ENCODE peak calls at places on chromosomes 12 and 14, in seven cellular contexts. One of them, this sample, is unnamed.
A peak's percentile ranks its signal among the peaks of the same experiment; 100 is the strongest.

GRCh38 chr12:89024580-89024979 is 327.7 kb downstream of the DUSP6 start:
- DNase-seq in mammary epithelial cell: no peak
- DNase-seq in sigmoid colon: no peak
- DNase-seq in HepG2: no peak
- DNase-seq in PC-9: no peak
- DNase-seq in lung: no peak
- DNase-seq in pancreas: no peak
- DNase-seq in this sample: no peak

GRCh38 chr12:69459477-69459876 is 10.7 kb upstream of the FRS2 start:
- DNase-seq in sigmoid colon: no peak
- DNase-seq in lung: no peak
- DNase-seq in mammary epithelial cell: no peak
- DNase-seq in pancreas: no peak
- DNase-seq in HepG2: no peak
- DNase-seq in PC-9: no peak
- DNase-seq in this sample: no peak

GRCh38 chr14:22614240-22614799 is 16.2 kb downstream of the ABHD4 start:
- DNase-seq in pancreas: peak; percentile 49
- DNase-seq in mammary epithelial cell: peak; percentile 91
- DNase-seq in sigmoid colon: no peak
- DNase-seq in PC-9: peak; percentile 97
- DNase-seq in lung: no peak
- DNase-seq in HepG2: peak; percentile 83
- DNase-seq in this sample: peak; percentile 83

GRCh38 chr12:56687225-56688128 is 607 bp downstream of the PTGES3 start:
- DNase-seq in HepG2: no peak
- DNase-seq in pancreas: peak; percentile 67
- DNase-seq in lung: peak; percentile 81
- DNase-seq in mammary epithelial cell: peak; percentile 50
- DNase-seq in PC-9: no peak
- DNase-seq in sigmoid colon: peak; percentile 81
- DNase-seq in this sample: peak; percentile 27

GRCh38 chr12:59698599-59698998 is 102.8 kb downstream of the SLC16A7 start:
- DNase-seq in pancreas: no peak
- DNase-seq in sigmoid colon: no peak
- DNase-seq in HepG2: no peak
- DNase-seq in lung: no peak
- DNase-seq in PC-9: no peak
- DNase-seq in mammary epithelial cell: peak; percentile 76
- DNase-seq in this sample: peak; percentile 22

GRCh38 chr12:2813573-2814185 is 1.2 kb downstream of the ITFG2 start:
- DNase-seq in lung: peak; percentile 42
- DNase-seq in pancreas: no peak
- DNase-seq in mammary epithelial cell: peak; percentile 53
- DNase-seq in sigmoid colon: no peak
- DNase-seq in HepG2: peak; percentile 69
- DNase-seq in PC-9: peak; percentile 57
- DNase-seq in this sample: peak; percentile 69

GRCh38 chr14:87813691-87814090 is 179.3 kb downstream of the GALC start:
- DNase-seq in PC-9: no peak
- DNase-seq in mammary epithelial cell: no peak
- DNase-seq in lung: no peak
- DNase-seq in HepG2: no peak
- DNase-seq in pancreas: no peak
- DNase-seq in sigmoid colon: no peak
- DNase-seq in this sample: no peak

GRCh38 chr12:124398578-124399227 is 103.8 kb downstream of the RFLNA start:
- DNase-seq in HepG2: no peak
- DNase-seq in pancreas: no peak
- DNase-seq in PC-9: no peak
- DNase-seq in lung: no peak
- DNase-seq in sigmoid colon: peak; percentile 96
- DNase-seq in mammary epithelial cell: no peak
- DNase-seq in this sample: no peak

GRCh38 chr12:53254816-53255545 is 13.1 kb upstream of the ESPL1 start:
- DNase-seq in mammary epithelial cell: no peak
- DNase-seq in pancreas: no peak
- DNase-seq in sigmoid colon: no peak
- DNase-seq in HepG2: no peak
- DNase-seq in PC-9: no peak
- DNase-seq in lung: no peak
- DNase-seq in this sample: no peak

GRCh38 chr14:24366664-24367505 is 1.1 kb upstream of the NFATC4 start:
- DNase-seq in mammary epithelial cell: peak; percentile 75
- DNase-seq in pancreas: peak; percentile 93
- DNase-seq in HepG2: peak; percentile 92
- DNase-seq in sigmoid colon: peak; percentile 96
- DNase-seq in lung: peak; percentile 91
- DNase-seq in PC-9: peak; percentile 85
- DNase-seq in this sample: peak; percentile 90

GRCh38 chr12:95648990-95649791 is 97.9 kb upstream of the USP44 start:
- DNase-seq in pancreas: peak; percentile 40
- DNase-seq in mammary epithelial cell: peak; percentile 97
- DNase-seq in PC-9: peak; percentile 98
- DNase-seq in lung: no peak
- DNase-seq in HepG2: no peak
- DNase-seq in sigmoid colon: no peak
- DNase-seq in this sample: peak; percentile 96

GRCh38 chr12:70338531-70338930 is 27.6 kb upstream of the KCNMB4 start:
- DNase-seq in lung: no peak
- DNase-seq in pancreas: no peak
- DNase-seq in PC-9: no peak
- DNase-seq in HepG2: no peak
- DNase-seq in mammary epithelial cell: no peak
- DNase-seq in sigmoid colon: no peak
- DNase-seq in this sample: peak; percentile 83

GRCh38 chr14:50230601-50231474 is 540 bp downstream of the SOS2 start:
- DNase-seq in mammary epithelial cell: peak; percentile 85
- DNase-seq in lung: peak; percentile 42
- DNase-seq in pancreas: peak; percentile 48
- DNase-seq in PC-9: peak; percentile 68
- DNase-seq in HepG2: peak; percentile 29
- DNase-seq in sigmoid colon: peak; percentile 78
- DNase-seq in this sample: peak; percentile 90

GRCh38 chr14:34539407-34540180 is at the start of gene EAPP:
- DNase-seq in sigmoid colon: peak; percentile 99
- DNase-seq in HepG2: peak; percentile 100
- DNase-seq in mammary epithelial cell: peak; percentile 96
- DNase-seq in pancreas: peak; percentile 97
- DNase-seq in lung: peak; percentile 99
- DNase-seq in PC-9: peak; percentile 86
- DNase-seq in this sample: peak; percentile 97

GRCh38 chr14:72049462-72049861 is 117.2 kb downstream of the RGS6 start:
- DNase-seq in pancreas: no peak
- DNase-seq in PC-9: no peak
- DNase-seq in HepG2: no peak
- DNase-seq in sigmoid colon: no peak
- DNase-seq in lung: no peak
- DNase-seq in mammary epithelial cell: peak; percentile 19
- DNase-seq in this sample: peak; percentile 8

GRCh38 chr14:93072659-93073365 is 42.9 kb downstream of the ITPK1 start:
- DNase-seq in PC-9: peak; percentile 58
- DNase-seq in sigmoid colon: no peak
- DNase-seq in lung: no peak
- DNase-seq in mammary epithelial cell: no peak
- DNase-seq in HepG2: no peak
- DNase-seq in pancreas: no peak
- DNase-seq in this sample: peak; percentile 65

GRCh38 chr14:93067088-93067487 is 48.6 kb downstream of the ITPK1 start:
- DNase-seq in lung: no peak
- DNase-seq in HepG2: no peak
- DNase-seq in pancreas: no peak
- DNase-seq in mammary epithelial cell: no peak
- DNase-seq in sigmoid colon: no peak
- DNase-seq in PC-9: no peak
- DNase-seq in this sample: no peak

GRCh38 chr14:93065272-93065730 is 50.4 kb downstream of the ITPK1 start:
- DNase-seq in lung: no peak
- DNase-seq in PC-9: peak; percentile 55
- DNase-seq in mammary epithelial cell: no peak
- DNase-seq in pancreas: no peak
- DNase-seq in HepG2: no peak
- DNase-seq in sigmoid colon: no peak
- DNase-seq in this sample: no peak

GRCh38 chr14:93064411-93065271 is 51.1 kb downstream of the ITPK1 start:
- DNase-seq in HepG2: no peak
- DNase-seq in mammary epithelial cell: no peak
- DNase-seq in PC-9: no peak
- DNase-seq in sigmoid colon: peak; percentile 87
- DNase-seq in lung: no peak
- DNase-seq in pancreas: no peak
- DNase-seq in this sample: no peak

DNA sequence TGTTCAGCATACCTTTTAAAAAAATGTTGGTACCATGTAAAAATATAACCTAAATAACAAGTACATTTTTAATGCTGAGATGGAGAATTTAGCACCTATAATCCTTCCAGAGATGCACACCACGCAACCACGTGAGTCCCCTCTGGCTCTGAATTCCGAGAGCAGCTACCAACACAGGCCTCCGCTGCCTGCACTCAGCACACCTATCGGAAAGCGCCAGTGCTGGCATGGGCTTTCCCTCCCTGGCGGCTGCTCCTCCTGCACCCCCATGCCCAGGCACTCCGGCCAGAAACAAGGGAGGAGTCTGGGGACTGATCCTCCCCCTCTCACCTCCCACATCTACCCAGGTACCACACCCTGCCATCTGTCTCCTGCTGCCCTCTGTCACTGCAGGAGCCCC is 47.0 kb downstream of the ITPK1 start:
- DNase-seq in pancreas: no peak
- DNase-seq in PC-9: no peak
- DNase-seq in HepG2: no peak
- DNase-seq in sigmoid colon: no peak
- DNase-seq in mammary epithelial cell: no peak
- DNase-seq in lung: no peak
- DNase-seq in this sample: no peak
- H3K4me1 ChIP-seq in pancreas: no peaks in the 10 kb centered on the region
- H3K4me1 ChIP-seq in PC-9: peaks cover 29% of the 10 kb centered on the region
- H3K4me1 ChIP-seq in HepG2: peaks cover 12% of the 10 kb centered on the region
- H3K4me1 ChIP-seq in sigmoid colon: peaks cover 36% of the 10 kb centered on the region
- H3K4me1 ChIP-seq in mammary epithelial cell: peaks cover 23% of the 10 kb centered on the region
- H3K4me1 ChIP-seq in lung: peaks cover 15% of the 10 kb centered on the region
- H3K4me1 ChIP-seq in this sample: no peaks in the 10 kb centered on the region

GRCh38 chr12:122124370-122124769 is 45.8 kb downstream of the MLXIP start:
- DNase-seq in pancreas: no peak
- DNase-seq in HepG2: no peak
- DNase-seq in lung: no peak
- DNase-seq in PC-9: no peak
- DNase-seq in sigmoid colon: peak; percentile 64
- DNase-seq in mammary epithelial cell: no peak
- DNase-seq in this sample: no peak

GRCh38 chr12:122123051-122123760 is 44.6 kb downstream of the MLXIP start:
- DNase-seq in pancreas: peak; percentile 78
- DNase-seq in lung: peak; percentile 67
- DNase-seq in PC-9: peak; percentile 53
- DNase-seq in HepG2: peak; percentile 63
- DNase-seq in mammary epithelial cell: peak; percentile 65
- DNase-seq in sigmoid colon: peak; percentile 87
- DNase-seq in this sample: peak; percentile 55

GRCh38 chr12:122121341-122122192 is 43.0 kb downstream of the MLXIP start:
- DNase-seq in pancreas: no peak
- DNase-seq in sigmoid colon: peak; percentile 60
- DNase-seq in PC-9: no peak
- DNase-seq in lung: no peak
- DNase-seq in HepG2: no peak
- DNase-seq in mammary epithelial cell: no peak
- DNase-seq in this sample: no peak

GRCh38 chr12:122125452-122126341 is 47.1 kb downstream of the MLXIP start:
- DNase-seq in PC-9: no peak
- DNase-seq in lung: no peak
- DNase-seq in HepG2: no peak
- DNase-seq in pancreas: no peak
- DNase-seq in sigmoid colon: peak; percentile 68
- DNase-seq in mammary epithelial cell: no peak
- DNase-seq in this sample: no peak

GRCh38 chr12:122123761-122124145 is 45.2 kb downstream of the MLXIP start:
- DNase-seq in mammary epithelial cell: no peak
- DNase-seq in PC-9: no peak
- DNase-seq in HepG2: no peak
- DNase-seq in pancreas: no peak
- DNase-seq in lung: no peak
- DNase-seq in sigmoid colon: peak; percentile 61
- DNase-seq in this sample: no peak
- H3K4me1 ChIP-seq in mammary epithelial cell: peaks cover 9% of the 10 kb centered on the region
- H3K4me1 ChIP-seq in PC-9: peaks cover 5% of the 10 kb centered on the region
- H3K4me1 ChIP-seq in HepG2: peaks cover 38% of the 10 kb centered on the region
- H3K4me1 ChIP-seq in pancreas: peaks cover 4% of the 10 kb centered on the region
- H3K4me1 ChIP-seq in lung: peaks cover 3% of the 10 kb centered on the region
- H3K4me1 ChIP-seq in sigmoid colon: peaks cover 63% of the 10 kb centered on the region
- H3K4me1 ChIP-seq in this sample: peaks cover 6% of the 10 kb centered on the region

DNA sequence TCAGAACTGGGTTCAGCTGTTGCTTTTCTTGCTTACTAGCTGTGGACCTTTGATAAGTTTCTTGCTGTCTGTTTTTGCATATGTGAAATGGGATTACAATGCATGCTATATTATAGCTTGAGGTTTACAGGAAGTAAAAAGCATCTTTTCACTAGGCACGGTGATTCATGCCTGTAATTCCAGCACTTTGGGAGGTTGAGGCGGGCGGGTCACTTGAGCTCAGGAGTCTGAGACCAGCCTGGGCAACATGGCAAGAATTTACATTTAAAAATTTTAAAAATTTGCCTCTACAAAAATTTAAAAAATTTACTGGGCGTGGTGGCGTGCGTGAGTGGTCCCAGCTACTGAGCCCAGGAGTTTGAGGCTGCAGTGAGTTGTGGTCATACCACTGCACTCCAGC is 42.0 kb downstream of the CALM1 start:
- DNase-seq in mammary epithelial cell: no peak
- DNase-seq in lung: no peak
- DNase-seq in sigmoid colon: no peak
- DNase-seq in pancreas: no peak
- DNase-seq in PC-9: peak; percentile 54
- DNase-seq in HepG2: no peak
- DNase-seq in this sample: no peak
- H3K4me1 ChIP-seq in mammary epithelial cell: peaks cover 28% of the 10 kb centered on the region
- H3K4me1 ChIP-seq in lung: peaks cover 8% of the 10 kb centered on the region
- H3K4me1 ChIP-seq in sigmoid colon: no peaks in the 10 kb centered on the region
- H3K4me1 ChIP-seq in pancreas: no peaks in the 10 kb centered on the region
- H3K4me1 ChIP-seq in PC-9: peaks cover 21% of the 10 kb centered on the region
- H3K4me1 ChIP-seq in HepG2: peaks cover 8% of the 10 kb centered on the region
- H3K4me1 ChIP-seq in this sample: peaks cover 6% of the 10 kb centered on the region

DNA sequence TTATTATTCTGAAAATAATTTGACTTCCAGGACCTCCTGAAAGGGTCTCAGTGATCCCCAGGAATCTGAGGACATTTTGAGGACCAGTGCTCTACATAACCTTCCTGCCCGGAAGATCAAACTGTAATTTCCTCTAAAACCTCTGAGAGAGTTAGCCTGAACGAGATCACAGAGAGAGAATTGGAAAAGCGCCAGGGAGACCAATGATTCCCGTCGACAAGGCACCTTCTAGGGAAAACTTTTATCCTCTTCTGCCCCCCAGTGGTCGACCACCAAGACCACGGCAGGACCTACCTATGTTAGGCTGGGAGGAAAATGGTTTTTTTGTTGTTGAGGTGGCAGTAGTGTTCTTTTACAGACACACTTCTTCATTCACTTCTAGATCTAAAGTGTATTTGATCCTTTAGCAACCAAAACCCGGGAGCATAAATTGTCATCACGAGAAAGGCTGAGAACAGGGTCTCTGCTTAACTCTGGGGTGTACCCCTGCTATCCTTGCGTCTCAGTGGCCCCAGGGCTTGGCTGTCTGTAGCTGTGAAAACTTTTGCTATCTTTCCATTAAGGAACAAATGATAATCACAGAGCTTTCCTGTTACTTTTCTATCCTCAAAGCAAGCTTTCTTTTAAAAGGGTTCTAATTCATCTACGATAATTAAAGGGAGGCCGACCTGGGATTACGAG is 62.9 kb upstream of the NID2 start:
- DNase-seq in HepG2: peak; percentile 80
- DNase-seq in lung: peak; percentile 68
- DNase-seq in pancreas: peak; percentile 86
- DNase-seq in mammary epithelial cell: peak; percentile 79
- DNase-seq in PC-9: peak; percentile 52
- DNase-seq in sigmoid colon: peak; percentile 93
- DNase-seq in this sample: peak; percentile 87
- H3K4me1 ChIP-seq in HepG2: no peaks in the 10 kb centered on the region
- H3K4me1 ChIP-seq in lung: no peaks in the 10 kb centered on the region
- H3K4me1 ChIP-seq in pancreas: no peaks in the 10 kb centered on the region
- H3K4me1 ChIP-seq in mammary epithelial cell: peaks cover 5% of the 10 kb centered on the region
- H3K4me1 ChIP-seq in PC-9: no peaks in the 10 kb centered on the region
- H3K4me1 ChIP-seq in sigmoid colon: peaks cover 17% of the 10 kb centered on the region
- H3K4me1 ChIP-seq in this sample: no peaks in the 10 kb centered on the region

This sample was measured in trophoblast cell.